ENCODE peak calls at places on chromosome 18, in six cellular contexts. U is HCT116, I is SK-N-SH, Y is GM12878, L is HepG2, X is K562. E is an unnamed sample.

GRCh38 chr18:76364282-76365259 is 130.5 kb downstream of the ZNF516 start:
- DNase-seq in L (no peak), U (no peak), I (no peak), X (no peak), Y (peak), E (no peak)

GRCh38 chr18:61187971-61188370 is 145.3 kb upstream of the CDH20 start:
- DNase-seq in I (no peak), L (no peak), X (no peak), Y (no peak), U (no peak), E (no peak)

GRCh38 chr18:74505776-74506175 is 9.6 kb downstream of the CNDP2 start:
- DNase-seq in U (no peak), X (no peak), Y (no peak), I (no peak), L (no peak), E (no peak)

GRCh38 chr18:35786359-35787042 is 186.0 kb upstream of the RMP24 start:
- DNase-seq in I (no peak), L (no peak), Y (peak), U (no peak), X (no peak), E (no peak)

GRCh38 chr18:73614812-73615211 is 532.8 kb downstream of the FBXO15 start:
- DNase-seq in Y (no peak), U (no peak), L (no peak), I (no peak), X (no peak), E (no peak)

GRCh38 chr18:37672001-37672400 is 106.4 kb upstream of the CELF4 start:
- DNase-seq in Y (no peak), L (no peak), X (no peak), I (no peak), U (no peak), E (no peak)

GRCh38 chr18:44789704-44790103 is 109.0 kb downstream of the SETBP1 start:
- DNase-seq in I (peak), L (peak), Y (no peak), U (no peak), X (no peak), E (no peak)

GRCh38 chr18:70175216-70175615 is 30.3 kb downstream of the RTTN start:
- DNase-seq in X (no peak), I (no peak), U (no peak), L (no peak), Y (no peak), E (no peak)

GRCh38 chr18:68428026-68428425 is 286.9 kb downstream of the TMX3 start:
- DNase-seq in L (no peak), Y (no peak), I (no peak), U (no peak), X (no peak), E (no peak)

GRCh38 chr18:74127483-74127750 is 20.2 kb downstream of the FBXO15 start:
- DNase-seq in L (no peak), U (no peak), X (no peak), I (no peak), Y (no peak), E (no peak)

GRCh38 chr18:33146009-33146408 is 294.5 kb downstream of the CCDC178 start:
- DNase-seq in Y (no peak), I (no peak), L (no peak), X (no peak), U (no peak), E (no peak)

GRCh38 chr18:55252053-55252675 is 292.9 kb upstream of the CCDC68 start:
- DNase-seq in U (no peak), X (no peak), L (no peak), Y (no peak), I (no peak), E (no peak)

GRCh38 chr18:77316013-77316412 is 66.4 kb downstream of the GALR1 start:
- DNase-seq in Y (no peak), X (no peak), I (no peak), L (no peak), U (no peak), E (no peak)

GRCh38 chr18:73827801-73828200 is 319.8 kb downstream of the FBXO15 start:
- DNase-seq in Y (no peak), X (no peak), I (no peak), U (no peak), L (no peak), E (no peak)

GRCh38 chr18:67217551-67218166 is 298.9 kb downstream of the DSEL start:
- DNase-seq in I (peak), Y (no peak), L (peak), X (peak), U (peak), E (peak)

GRCh38 chr18:75068682-75069435 is 140.1 kb downstream of the PTGR3 start:
- DNase-seq in Y (no peak), U (no peak), L (no peak), I (no peak), X (no peak), E (no peak)

GRCh38 chr18:49459404-49460171 is 857 bp downstream of the DYM start:
- DNase-seq in I (peak), Y (no peak), U (no peak), X (peak), L (no peak), E (no peak)

GRCh38 chr18:28511421-28511821 is 334.5 kb upstream of the CDH2 start:
- DNase-seq in Y (no peak), U (no peak), I (no peak), X (no peak), L (no peak), E (peak)

GRCh38 chr18:74476154-74476553 is 19.0 kb upstream of the DIPK1C start:
- DNase-seq in U (no peak), Y (no peak), I (peak), L (peak), X (peak), E (peak)

DNA sequence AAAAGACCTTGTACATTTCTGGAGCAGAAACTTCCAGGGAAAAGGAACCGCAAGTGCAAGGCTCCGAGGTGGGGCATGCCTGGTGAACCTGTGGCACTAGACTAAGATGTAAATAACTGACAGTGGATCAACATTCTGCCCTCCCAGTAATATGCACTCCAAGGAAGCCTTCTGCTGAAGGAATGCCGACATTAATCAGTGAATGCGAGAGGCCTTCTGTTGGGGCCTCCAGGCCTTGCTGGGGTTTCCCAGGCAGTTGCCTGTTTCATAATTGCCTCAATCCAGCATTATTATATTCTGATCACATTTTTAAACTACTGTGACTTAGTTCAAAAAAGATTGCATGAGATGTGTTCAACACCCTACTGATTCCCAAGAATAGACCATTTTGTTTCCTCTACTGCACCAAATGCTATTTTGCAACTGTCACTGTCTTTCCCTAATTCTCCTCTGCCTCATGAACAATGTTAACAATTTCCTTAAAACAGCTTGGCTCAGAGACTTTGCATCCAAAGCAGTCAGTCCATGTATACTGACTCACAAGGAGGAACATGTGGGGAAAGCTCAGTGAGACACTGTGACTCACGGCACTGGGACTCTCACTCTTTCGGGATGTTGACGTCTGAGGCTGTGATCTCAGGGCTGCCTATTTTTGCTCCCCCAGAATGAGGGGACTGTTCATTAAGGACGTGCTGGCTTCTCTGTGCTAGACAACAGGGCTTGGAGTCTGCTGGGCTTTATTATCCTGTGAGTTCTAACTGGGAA is 10.5 kb upstream of the DSG2 start:
- DNase-seq in X (no peak), Y (no peak), L (peak), I (no peak), U (peak), E (no peak)
- TF ChIP-seq JUND in X (no peak), Y (no peak), L (no peak), I (no peak), U (peak), E (no peak)

GRCh38 chr18:58851874-58852273 is 12.8 kb upstream of the ZNF532 start:
- DNase-seq in U (no peak), Y (no peak), X (no peak), I (no peak), L (no peak), E (no peak)
- TF ChIP-seq JUND in U (no peak), Y (no peak), X (no peak), I (no peak), L (no peak), E (no peak)

GRCh38 chr18:2914185-2914584 is 67.4 kb downstream of the EMILIN2 start:
- DNase-seq in L (no peak), X (no peak), Y (no peak), I (no peak), U (no peak), E (no peak)
- TF ChIP-seq JUND in L (no peak), X (no peak), Y (no peak), I (no peak), U (no peak), E (no peak)

DNA sequence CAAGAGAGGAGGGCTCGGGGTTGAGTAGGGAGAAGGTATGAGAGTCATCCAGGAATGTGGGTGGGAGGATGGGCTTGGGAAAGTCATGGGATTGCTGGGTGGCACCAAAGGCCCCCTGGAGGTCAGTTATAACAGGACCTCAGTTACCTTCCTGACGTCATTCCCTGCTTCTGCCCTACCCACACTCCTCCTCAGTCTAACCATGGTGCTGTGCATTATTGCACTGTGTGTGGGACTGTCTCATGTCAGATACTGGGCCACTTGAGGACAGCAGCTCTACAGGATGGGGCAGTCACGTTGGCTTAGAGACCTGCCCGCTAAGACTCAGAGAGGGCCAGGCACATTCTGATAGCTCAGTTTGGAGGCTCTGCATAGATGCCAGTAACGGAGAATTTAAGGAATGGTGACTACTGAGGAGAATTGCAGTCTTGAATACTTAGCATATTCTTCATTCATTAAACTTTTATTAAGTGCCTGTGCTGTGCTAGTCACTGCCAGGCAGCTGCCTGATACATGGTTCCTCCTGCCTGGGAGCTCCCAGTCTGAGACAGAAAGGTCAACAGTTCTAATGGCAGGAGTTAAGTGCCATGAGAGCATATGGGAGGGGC is 90.5 kb downstream of the LAMA3 start:
- DNase-seq in L (peak), U (peak), Y (no peak), I (no peak), X (no peak), E (no peak)
- TF ChIP-seq JUND in L (no peak), U (no peak), Y (no peak), I (no peak), X (no peak), E (no peak)

GRCh38 chr18:39751926-39752325 is 2186.3 kb upstream of the CELF4 start:
- DNase-seq in X (no peak), U (no peak), Y (no peak), L (no peak), I (no peak), E (no peak)
- TF ChIP-seq JUND in X (no peak), U (no peak), Y (no peak), L (no peak), I (no peak), E (no peak)

GRCh38 chr18:48405971-48406370 is 3.2 kb downstream of the ZBTB7C start:
- DNase-seq in L (no peak), I (no peak), Y (no peak), U (no peak), X (no peak), E (no peak)

GRCh38 chr18:48402953-48403352 is 6.2 kb downstream of the ZBTB7C start:
- DNase-seq in I (no peak), Y (no peak), U (no peak), X (no peak), L (no peak), E (no peak)

GRCh38 chr18:48404707-48405106 is 4.5 kb downstream of the ZBTB7C start:
- DNase-seq in L (no peak), Y (no peak), X (no peak), U (no peak), I (peak), E (no peak)

GRCh38 chr18:48407358-48407757 is 1.8 kb downstream of the ZBTB7C start:
- DNase-seq in I (no peak), L (no peak), Y (no peak), U (no peak), X (no peak), E (no peak)

DNA sequence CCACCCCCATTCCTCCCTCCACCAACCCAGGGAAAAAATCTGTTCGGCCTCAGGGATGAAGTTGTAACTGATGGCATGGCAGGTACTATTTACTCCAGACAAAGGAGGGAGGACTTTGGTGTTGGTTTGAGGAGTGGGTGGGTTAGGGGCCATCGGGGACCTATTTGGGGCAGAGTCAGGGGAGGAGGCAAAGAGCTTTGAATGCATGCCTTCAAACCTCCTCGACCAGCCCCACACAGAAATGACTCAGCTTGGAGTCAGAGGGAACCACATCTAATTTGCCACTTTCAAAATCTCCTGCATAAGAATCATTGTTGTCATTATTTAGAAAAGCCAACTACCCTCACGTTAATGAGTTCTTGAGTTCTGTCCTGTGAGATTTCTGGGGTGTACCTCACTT is 4.1 kb downstream of the ZBTB7C start:
- DNase-seq in X (no peak), Y (no peak), L (no peak), I (peak), U (no peak), E (no peak)
- TF ChIP-seq JUND in X (no peak), Y (no peak), L (no peak), I (peak), U (no peak), E (no peak)

DNA sequence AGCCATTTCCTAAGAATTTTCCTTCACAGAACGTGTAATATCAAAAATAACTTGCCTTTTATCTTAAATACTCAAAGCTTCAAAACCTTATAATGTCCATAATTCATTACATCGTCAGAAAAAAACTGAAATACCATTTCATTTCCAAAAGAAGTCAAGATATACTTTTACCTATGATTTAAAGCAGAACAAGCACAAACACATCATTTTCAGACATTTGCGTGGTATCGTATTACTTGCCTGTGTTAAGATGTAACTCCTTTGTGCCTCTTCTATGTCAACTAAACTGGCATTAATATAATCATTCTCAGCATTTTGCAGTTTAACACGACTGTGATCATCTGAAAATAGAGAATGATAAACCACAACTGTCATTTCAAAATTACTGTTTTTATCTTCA is 47.5 kb downstream of the PTPN2 start:
- DNase-seq in L (no peak), I (no peak), X (no peak), Y (no peak), U (no peak), E (no peak)
- TF ChIP-seq JUND in L (no peak), I (no peak), X (no peak), Y (no peak), U (no peak), E (no peak)

GRCh38 chr18:41881285-41881684 is 73.7 kb upstream of the PIK3C3 start:
- DNase-seq in X (no peak), Y (no peak), L (no peak), U (no peak), I (no peak), E (no peak)
- TF ChIP-seq JUND in X (no peak), Y (no peak), L (no peak), U (no peak), I (peak), E (no peak)

GRCh38 chr18:79570266-79571201 is 109.1 kb upstream of the CTDP1 start:
- DNase-seq in Y (no peak), I (no peak), U (peak), X (no peak), L (no peak), E (no peak)
- TF ChIP-seq JUND in Y (no peak), I (peak), U (no peak), X (no peak), L (no peak), E (no peak)

GRCh38 chr18:995641-996040 is 91.0 kb downstream of the ADCYAP1 start:
- DNase-seq in L (no peak), X (no peak), Y (no peak), U (no peak), I (no peak), E (peak)
- TF ChIP-seq JUND in L (no peak), X (no peak), Y (no peak), U (no peak), I (no peak), E (no peak)

E was measured in T47D.